ENCODE peak calls at places on chromosome 17, in five cellular contexts. U, I, P, M and L are unnamed samples.

GRCh38 chr17:57370051-57370581 is 113.8 kb downstream of the MSI2 start:
- DNase-seq in U (no peak), P (peak; percentile 73), I (no peak), M (peak; percentile 12), L (peak; percentile 82)

GRCh38 chr17:20077978-20078674 is 69.0 kb downstream of the SPECC1 start:
- DNase-seq in M (no peak), P (peak; percentile 46), I (no peak), U (no peak), L (no peak)

GRCh38 chr17:10119203-10120112 is 78.9 kb downstream of the GAS7 start:
- DNase-seq in M (no peak), U (no peak), P (peak; percentile 90), I (peak; percentile 52), L (peak; percentile 48)

GRCh38 chr17:39774043-39774442 is 36.3 kb downstream of the GRB7 start:
- DNase-seq in M (no peak), I (no peak), U (no peak), P (no peak), L (peak; percentile 17)

GRCh38 chr17:6366144-6366755 is 68.7 kb downstream of the AIPL1 start:
- DNase-seq in I (no peak), U (no peak), M (no peak), P (peak; percentile 75), L (peak; percentile 71)

GRCh38 chr17:75625813-75626486 is 7.3 kb upstream of the SMIM5 start:
- DNase-seq in I (peak; percentile 33), P (peak; percentile 49), M (no peak), U (no peak), L (peak; percentile 24)

GRCh38 chr17:8674344-8675305 is 44.1 kb upstream of the MYH10 start:
- DNase-seq in P (no peak), I (no peak), M (no peak), U (peak; percentile 54), L (no peak)

GRCh38 chr17:70021726-70022125 is 53.3 kb upstream of the KCNJ16 start:
- DNase-seq in I (no peak), P (no peak), U (no peak), M (no peak), L (no peak)

GRCh38 chr17:57902117-57902799 is 52.4 kb upstream of the MRPS23 start:
- DNase-seq in U (peak; percentile 25), I (no peak), M (no peak), P (no peak), L (no peak)

GRCh38 chr17:21774263-21774662 is 81.9 kb downstream of the KCNJ18 start:
- DNase-seq in M (no peak), I (no peak), U (no peak), P (no peak), L (no peak)

GRCh38 chr17:63775420-63775819 is 1.4 kb downstream of the DDX42 start:
- DNase-seq in P (peak; percentile 14), M (no peak), U (no peak), I (no peak), L (peak; percentile 6)

GRCh38 chr17:11986179-11986938 is 10.9 kb downstream of the ZNF18 start:
- DNase-seq in M (no peak), U (no peak), P (no peak), I (no peak), L (no peak)

GRCh38 chr17:3003401-3004149 is 59.8 kb downstream of the OR1D5 start:
- DNase-seq in M (no peak), U (peak; percentile 47), P (no peak), I (no peak), L (no peak)

GRCh38 chr17:55496094-55496881 is 15.0 kb downstream of the SMIM36 start:
- DNase-seq in P (no peak), M (no peak), I (no peak), U (no peak), L (peak; percentile 56)

GRCh38 chr17:6475411-6475810 is 31.2 kb downstream of the PIMREG start:
- DNase-seq in M (no peak), P (no peak), U (no peak), I (no peak), L (no peak)

GRCh38 chr17:34981538-34982241 is 1.4 kb downstream of the LIG3 start:
- DNase-seq in U (no peak), M (no peak), P (no peak), I (no peak), L (no peak)

GRCh38 chr17:38559025-38559879 is 46.5 kb downstream of the SRCIN1 start:
- DNase-seq in I (peak; percentile 94), P (no peak), U (peak; percentile 87), M (no peak), L (peak; percentile 93)
- TF ChIP-seq CTCF in I (peak; percentile 44), P (no peak), U (no peak), M (no peak), L (no peak)

DNA sequence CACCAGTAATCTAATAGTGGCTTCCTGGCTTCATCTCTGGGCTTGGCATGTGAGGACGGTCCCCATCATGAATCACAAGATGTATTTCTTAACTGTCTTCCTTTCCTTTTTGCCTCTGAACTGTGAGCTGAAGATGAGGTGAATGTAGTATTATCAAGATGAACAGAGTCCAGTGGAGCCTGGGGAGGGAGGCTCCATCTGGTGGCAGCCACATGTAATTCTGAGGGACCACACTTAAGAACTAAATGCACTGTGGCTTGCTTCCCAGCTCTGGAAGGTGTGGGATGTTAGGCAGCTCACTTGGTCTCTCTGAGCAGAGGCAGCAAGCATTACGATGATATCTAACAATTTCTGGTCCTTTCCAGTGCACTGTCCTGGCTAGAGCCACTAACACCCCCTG is 354.9 kb upstream of the ASIC2 start:
- DNase-seq in U (no peak), P (no peak), M (no peak), I (peak; percentile 26), L (no peak)
- TF ChIP-seq CTCF in U (peak; percentile 28), P (peak; percentile 50), M (no peak), I (peak; percentile 51), L (no peak)

DNA sequence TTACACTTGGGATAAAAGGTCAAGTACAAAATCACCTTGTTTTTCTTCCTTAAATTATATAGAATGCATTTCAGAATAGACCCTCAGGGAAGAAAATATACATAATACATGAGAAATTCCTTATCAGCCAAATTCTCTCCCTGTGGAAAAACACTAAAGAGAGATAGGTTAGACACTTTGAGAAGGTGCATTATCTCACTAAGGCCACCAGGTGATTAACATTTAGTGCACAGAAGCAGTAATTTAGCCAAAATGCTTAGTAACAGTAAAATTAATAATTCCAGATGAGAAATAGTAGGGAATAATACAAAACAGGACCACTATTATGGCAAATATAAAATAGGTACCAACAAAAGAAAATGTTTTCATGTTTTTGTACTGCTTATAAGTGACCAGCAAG is 185.3 kb upstream of the C17orf78 start:
- DNase-seq in P (no peak), I (no peak), U (no peak), M (no peak), L (no peak)
- TF ChIP-seq CTCF in P (peak; percentile 15), I (no peak), U (no peak), M (no peak), L (no peak)

GRCh38 chr17:74455025-74455585 is 11.3 kb upstream of the CD300A start:
- DNase-seq in U (no peak), P (no peak), M (no peak), I (no peak), L (no peak)

GRCh38 chr17:74457146-74457819 is 9.2 kb upstream of the CD300A start:
- DNase-seq in P (peak; percentile 88), M (peak; percentile 11), U (peak; percentile 91), I (peak; percentile 64), L (peak; percentile 69)

GRCh38 chr17:74459622-74460021 is 6.8 kb upstream of the CD300A start:
- DNase-seq in P (no peak), I (no peak), M (no peak), U (no peak), L (no peak)

GRCh38 chr17:74458835-74459234 is 7.6 kb upstream of the CD300A start:
- DNase-seq in M (no peak), I (no peak), P (no peak), U (peak; percentile 37), L (no peak)

GRCh38 chr17:74457820-74458166 is 8.6 kb upstream of the CD300A start:
- DNase-seq in M (no peak), P (no peak), U (no peak), I (no peak), L (no peak)
- TF ChIP-seq CTCF in M (no peak), P (peak; percentile 21), U (no peak), I (no peak), L (no peak)

GRCh38 chr17:17032131-17032692 is 10.0 kb upstream of the MPRIP start:
- DNase-seq in P (peak; percentile 95), U (peak; percentile 86), M (peak; percentile 42), I (no peak), L (peak; percentile 59)

GRCh38 chr17:17028059-17028877 is 14.0 kb upstream of the MPRIP start:
- DNase-seq in M (no peak), P (peak; percentile 100), I (no peak), U (peak; percentile 81), L (peak; percentile 97)

GRCh38 chr17:17030515-17031211 is 11.6 kb upstream of the MPRIP start:
- DNase-seq in P (no peak), M (no peak), U (no peak), I (no peak), L (no peak)

GRCh38 chr17:17028878-17029535 is 13.2 kb upstream of the MPRIP start:
- DNase-seq in U (peak; percentile 38), M (no peak), I (no peak), P (no peak), L (no peak)

GRCh38 chr17:17029938-17030337 is 12.3 kb upstream of the MPRIP start:
- DNase-seq in U (peak; percentile 45), P (no peak), M (no peak), I (no peak), L (no peak)
- TF ChIP-seq CTCF in U (no peak), P (no peak), M (no peak), I (no peak), L (no peak)

DNA sequence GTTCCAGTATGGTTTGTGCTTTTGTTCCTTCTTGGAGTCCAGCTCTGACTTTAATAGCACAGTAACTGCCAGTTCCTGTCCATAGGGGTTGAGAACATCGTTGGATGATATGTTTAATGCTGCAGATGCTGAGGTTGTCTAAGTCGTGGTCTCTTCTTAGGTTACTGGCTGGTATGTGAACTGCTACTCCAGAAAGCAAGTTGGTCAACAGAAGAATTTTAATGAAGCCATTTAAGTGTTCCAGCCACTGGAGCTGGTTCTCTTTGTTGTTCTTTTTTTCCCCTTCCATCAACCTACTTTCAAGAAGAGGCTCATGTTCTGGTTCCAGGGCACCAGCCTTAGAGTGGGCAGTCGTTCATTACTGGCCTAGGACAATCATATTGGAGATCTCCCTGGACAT is 140.3 kb upstream of the TBX2 start:
- DNase-seq in U (no peak), M (no peak), I (no peak), P (no peak), L (no peak)
- TF ChIP-seq CTCF in U (no peak), M (no peak), I (no peak), P (no peak), L (no peak)

DNA sequence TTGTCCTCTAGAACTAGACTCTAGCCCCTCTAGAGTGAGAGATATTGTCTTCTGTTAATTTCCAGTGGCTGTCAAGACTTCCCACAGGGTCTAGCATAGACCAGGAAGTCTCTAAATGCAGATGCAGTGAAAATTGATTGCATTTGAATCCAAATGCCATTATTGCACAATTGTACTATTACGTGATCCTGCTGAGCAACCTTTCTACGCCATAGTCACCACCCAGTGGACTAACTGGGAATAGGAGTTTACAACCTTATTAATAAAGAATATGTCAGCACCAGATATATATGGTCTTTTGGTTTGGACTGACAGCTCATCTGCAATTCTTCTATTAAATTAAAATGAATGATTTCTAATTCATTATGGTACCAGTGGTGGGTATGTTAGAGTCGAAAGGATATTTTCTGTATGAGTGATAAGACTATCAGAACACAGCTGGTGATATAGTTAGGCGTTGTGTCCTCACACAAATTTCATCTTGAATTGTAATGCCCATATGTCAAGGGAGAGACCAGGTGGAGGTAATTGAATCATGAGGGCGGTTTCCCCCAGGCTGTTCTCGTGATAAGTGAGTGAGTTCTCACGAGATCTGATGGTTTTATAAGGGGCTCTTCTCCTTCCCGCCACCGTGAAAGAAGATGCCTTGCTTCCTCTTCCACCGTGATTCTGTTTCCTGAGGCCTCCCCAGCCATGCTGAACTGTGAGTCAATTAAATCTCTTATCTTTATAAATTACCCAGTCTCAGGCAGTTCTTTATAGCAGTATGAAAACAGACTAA is 138.9 kb upstream of the CA10 start:
- DNase-seq in P (peak; percentile 54), U (no peak), I (no peak), M (no peak), L (peak; percentile 50)
- TF ChIP-seq CTCF in P (peak; percentile 56), U (no peak), I (peak; percentile 14), M (no peak), L (peak; percentile 48)